ENCODE peak calls at places on chromosomes 7 and 10, in four cellular contexts. D is activated CD4-positive, alpha-beta T cell treated with anti-CD3 and anti-CD28 coated beads, Interleukin-2, amount 10 ng/mL, durations not matched to agents 7 days and 5 days; F is stimulated activated CD8-positive, alpha-beta memory T cell treated with anti-CD3 and anti-CD28 coated beads, Interleukin-2, amount 100 ng/mL, for 1 hour; I is HCT116. Y is an unnamed sample.

GRCh38 chr10:116888380-116889055 is 39.2 kb downstream of the ENO4 start:
- DNase-seq in D (no peak), F (no peak), I (peak), Y (peak)

GRCh38 chr7:128839751-128840177 is 9.6 kb downstream of the FLNC start:
- DNase-seq in D (no peak), F (no peak), I (no peak), Y (no peak)

GRCh38 chr7:93828260-93828659 is 62.3 kb downstream of the TFPI2 start:
- DNase-seq in D (no peak), F (no peak), I (no peak), Y (no peak)

GRCh38 chr7:1459930-1460756 is 873 bp upstream of the MICALL2 start:
- DNase-seq in D (peak), F (no peak), I (no peak), Y (no peak)

GRCh38 chr7:91235211-91235832 is 28.9 kb upstream of the FZD1 start:
- DNase-seq in D (no peak), F (no peak), I (no peak), Y (no peak)

GRCh38 chr10:23826399-23826798 is 382.5 kb upstream of the KIAA1217 start:
- DNase-seq in D (peak), F (no peak), I (no peak), Y (no peak)

GRCh38 chr10:93150289-93150688 is 76.6 kb downstream of the CYP26A1 start:
- DNase-seq in D (peak), F (no peak), I (no peak), Y (no peak)

GRCh38 chr10:930415-931325 is 835 bp downstream of the LARP4B start:
- DNase-seq in D (peak), F (no peak), I (no peak), Y (no peak)

GRCh38 chr10:62597226-62597625 is 207.3 kb upstream of the ADO start:
- DNase-seq in D (no peak), F (no peak), I (no peak), Y (no peak)

Y was measured in occipital lobe.